ENCODE peak calls at places on chromosomes 11 and 22, in six cellular contexts. B is naive B cell; H is activated CD4-positive, alpha-beta memory T cell treated with anti-CD3 and anti-CD28 coated beads for 36 hours; J is B cell; T is T follicular helper cell; N is CD8-positive, alpha-beta memory T cell. Q is an unnamed sample.
A peak's percentile ranks its signal among the peaks of the same experiment; 100 is the strongest.

GRCh38 chr22:43862074-43862881 is at the start of gene SULT4A1:
- DNase-seq in J (no peak), B (no peak), T (no peak), N (no peak), H (no peak), Q (no peak)

GRCh38 chr11:15127341-15127740 is 12.6 kb downstream of the INSC start:
- DNase-seq in H (no peak), J (no peak), T (no peak), B (no peak), N (no peak), Q (no peak)

GRCh38 chr11:33667819-33668467 is 32.7 kb downstream of the C11orf91 start:
- DNase-seq in T (no peak), J (no peak), H (no peak), B (no peak), N (no peak), Q (no peak)

GRCh38 chr11:118473537-118473936 is 37.2 kb downstream of the KMT2A start:
- DNase-seq in B (no peak), T (no peak), N (no peak), J (no peak), H (no peak), Q (no peak)

GRCh38 chr11:93591247-93591898 is 48.2 kb upstream of the SMCO4 start:
- DNase-seq in B (no peak), J (no peak), H (no peak), N (no peak), T (no peak), Q (no peak)

GRCh38 chr11:18012314-18012905 is 437 bp downstream of the SERGEF start:
- DNase-seq in H (peak; percentile 37), N (peak; percentile 36), T (peak; percentile 11), J (no peak), B (no peak), Q (peak; percentile 13)

GRCh38 chr11:107017433-107018227 is 646 bp downstream of the GUCY1A2 start:
- DNase-seq in T (no peak), B (no peak), J (no peak), N (no peak), H (peak; percentile 11), Q (no peak)

GRCh38 chr11:79694368-79694767 is 253.5 kb upstream of the TENM4 start:
- DNase-seq in J (no peak), T (no peak), N (no peak), H (no peak), B (no peak), Q (no peak)

GRCh38 chr22:40396882-40397281 is 26.5 kb downstream of the SGSM3 start:
- DNase-seq in B (no peak), H (no peak), T (no peak), J (no peak), N (no peak), Q (no peak)

GRCh38 chr11:68377389-68377795 is 65.0 kb downstream of the LRP5 start:
- DNase-seq in N (no peak), J (no peak), T (no peak), H (no peak), B (no peak), Q (no peak)

GRCh38 chr11:33531743-33532181 is 168.9 kb downstream of the C11orf91 start:
- DNase-seq in B (no peak), H (no peak), J (no peak), T (no peak), N (no peak), Q (no peak)

GRCh38 chr11:112173152-112173551 is 2.2 kb upstream of the BCO2 start:
- DNase-seq in T (no peak), H (no peak), N (no peak), J (no peak), B (no peak), Q (no peak)

GRCh38 chr11:898540-899190 is 11.9 kb downstream of the CHID1 start:
- DNase-seq in N (no peak), B (no peak), H (no peak), T (no peak), J (no peak), Q (no peak)

GRCh38 chr22:38298312-38299000 is 18.8 kb downstream of the CSNK1E start:
- DNase-seq in N (peak; percentile 26), H (peak; percentile 60), J (peak; percentile 65), T (peak; percentile 37), B (peak; percentile 36), Q (peak; percentile 27)

GRCh38 chr11:134741453-134742227 is 329.6 kb upstream of the B3GAT1 start:
- DNase-seq in J (no peak), H (no peak), B (no peak), T (no peak), N (no peak), Q (no peak)

GRCh38 chr11:47916361-47916841 is 64.0 kb upstream of the PTPRJ start:
- DNase-seq in N (no peak), T (no peak), H (no peak), B (no peak), J (no peak), Q (no peak)

GRCh38 chr11:62911137-62912130 is 9.7 kb downstream of the CHRM1 start:
- DNase-seq in H (no peak), J (no peak), N (no peak), B (no peak), T (no peak), Q (no peak)

GRCh38 chr22:30159561-30160353 is 79.5 kb downstream of the HORMAD2 start:
- DNase-seq in B (no peak), T (no peak), N (no peak), J (no peak), H (no peak), Q (no peak)

Q was measured in T-helper 17 cell.